ENCODE peak calls at places on chromosomes 12 and 14, in five cellular contexts. One of them, this sample, is unnamed.

GRCh38 chr12:6548556-6549378 is 7.1 kb downstream of the IFFO1 start:
- DNase-seq in GM03348: peak; percentile 61
- DNase-seq in NCI-H1105: no peak
- DNase-seq in cardiac fibroblast: peak; percentile 90
- DNase-seq in Daoy: no peak
- DNase-seq in this sample: no peak

GRCh38 chr12:7017870-7018349 is 366 bp downstream of the LPCAT3 start:
- DNase-seq in GM03348: peak; percentile 64
- DNase-seq in NCI-H1105: no peak
- DNase-seq in cardiac fibroblast: no peak
- DNase-seq in Daoy: no peak
- DNase-seq in this sample: peak; percentile 4

GRCh38 chr14:21995332-21995731 is 321.7 kb upstream of the OR4E1 start:
- DNase-seq in cardiac fibroblast: no peak
- DNase-seq in NCI-H1105: no peak
- DNase-seq in GM03348: no peak
- DNase-seq in Daoy: no peak
- DNase-seq in this sample: no peak

GRCh38 chr12:3291939-3292338 is 199.1 kb upstream of the PRMT8 start:
- DNase-seq in cardiac fibroblast: no peak
- DNase-seq in NCI-H1105: no peak
- DNase-seq in Daoy: no peak
- DNase-seq in GM03348: no peak
- DNase-seq in this sample: no peak

GRCh38 chr14:104184506-104184905 is 46.1 kb downstream of the KIF26A start:
- DNase-seq in cardiac fibroblast: no peak
- DNase-seq in GM03348: no peak
- DNase-seq in NCI-H1105: no peak
- DNase-seq in Daoy: no peak
- DNase-seq in this sample: no peak

GRCh38 chr12:76535170-76535569 is 24.4 kb downstream of the OSBPL8 start:
- DNase-seq in GM03348: no peak
- DNase-seq in cardiac fibroblast: no peak
- DNase-seq in NCI-H1105: no peak
- DNase-seq in Daoy: no peak
- DNase-seq in this sample: no peak

GRCh38 chr12:34343345-34343744 is 321.0 kb downstream of the ALG10 start:
- DNase-seq in GM03348: no peak
- DNase-seq in Daoy: no peak
- DNase-seq in cardiac fibroblast: no peak
- DNase-seq in NCI-H1105: no peak
- DNase-seq in this sample: no peak

GRCh38 chr14:78071016-78071549 is 99.1 kb upstream of the NRXN3 start:
- DNase-seq in cardiac fibroblast: no peak
- DNase-seq in NCI-H1105: no peak
- DNase-seq in GM03348: no peak
- DNase-seq in Daoy: no peak
- DNase-seq in this sample: no peak

GRCh38 chr12:113069751-113070116 is 13.2 kb downstream of the DTX1 start:
- DNase-seq in Daoy: no peak
- DNase-seq in GM03348: no peak
- DNase-seq in cardiac fibroblast: no peak
- DNase-seq in NCI-H1105: no peak
- DNase-seq in this sample: no peak

GRCh38 chr12:11728154-11728755 is 78.8 kb downstream of the ETV6 start:
- DNase-seq in Daoy: no peak
- DNase-seq in GM03348: no peak
- DNase-seq in NCI-H1105: no peak
- DNase-seq in cardiac fibroblast: peak; percentile 21
- DNase-seq in this sample: no peak

GRCh38 chr14:51430600-51430999 is 190.6 kb downstream of the TMX1 start:
- DNase-seq in NCI-H1105: no peak
- DNase-seq in Daoy: no peak
- DNase-seq in cardiac fibroblast: peak; percentile 44
- DNase-seq in GM03348: no peak
- DNase-seq in this sample: no peak

GRCh38 chr14:94328196-94328595 is 5.1 kb upstream of the SERPINA6 start:
- DNase-seq in NCI-H1105: no peak
- DNase-seq in cardiac fibroblast: no peak
- DNase-seq in GM03348: no peak
- DNase-seq in Daoy: no peak
- DNase-seq in this sample: no peak

GRCh38 chr12:116559080-116559329 is 176 bp upstream of the MAP1LC3B2 start:
- DNase-seq in Daoy: no peak
- DNase-seq in GM03348: no peak
- DNase-seq in NCI-H1105: no peak
- DNase-seq in cardiac fibroblast: no peak
- DNase-seq in this sample: no peak

GRCh38 chr12:46383654-46384450 is 11.3 kb upstream of the SLC38A2 start:
- DNase-seq in Daoy: peak; percentile 89
- DNase-seq in cardiac fibroblast: peak; percentile 97
- DNase-seq in GM03348: peak; percentile 78
- DNase-seq in NCI-H1105: peak; percentile 47
- DNase-seq in this sample: peak; percentile 74

GRCh38 chr12:53097564-53098353 is at the start of gene IGFBP6:
- DNase-seq in Daoy: peak; percentile 87
- DNase-seq in NCI-H1105: peak; percentile 32
- DNase-seq in GM03348: peak; percentile 80
- DNase-seq in cardiac fibroblast: peak; percentile 40
- DNase-seq in this sample: peak; percentile 34

GRCh38 chr12:117097159-117097558 is 2.1 kb downstream of the TESC start:
- DNase-seq in GM03348: no peak
- DNase-seq in Daoy: no peak
- DNase-seq in NCI-H1105: no peak
- DNase-seq in cardiac fibroblast: no peak
- DNase-seq in this sample: no peak

GRCh38 chr12:6613015-6613775 is 6.0 kb upstream of the CHD4 start:
- DNase-seq in GM03348: peak; percentile 79
- DNase-seq in Daoy: peak; percentile 86
- DNase-seq in cardiac fibroblast: peak; percentile 76
- DNase-seq in NCI-H1105: peak; percentile 97
- DNase-seq in this sample: peak; percentile 86

GRCh38 chr12:121530600-121531355 is 50.0 kb downstream of the KDM2B start:
- DNase-seq in NCI-H1105: no peak
- DNase-seq in cardiac fibroblast: peak; percentile 86
- DNase-seq in GM03348: peak; percentile 70
- DNase-seq in Daoy: peak; percentile 85
- DNase-seq in this sample: peak; percentile 75

GRCh38 chr14:96584199-96584906 is 82.2 kb downstream of the PAPOLA start:
- DNase-seq in GM03348: peak; percentile 49
- DNase-seq in NCI-H1105: no peak
- DNase-seq in Daoy: peak; percentile 82
- DNase-seq in cardiac fibroblast: peak; percentile 20
- DNase-seq in this sample: peak; percentile 29

GRCh38 chr12:3158851-3159465 is 81.8 kb downstream of the TSPAN9 start:
- DNase-seq in Daoy: no peak
- DNase-seq in NCI-H1105: no peak
- DNase-seq in cardiac fibroblast: peak; percentile 66
- DNase-seq in GM03348: peak; percentile 59
- DNase-seq in this sample: no peak